ENCODE peak calls at places on chromosome 7, in six cellular contexts. O, K, S, A, C and F are unnamed samples.
A peak's percentile ranks its signal among the peaks of the same experiment; 100 is the strongest.

GRCh38 chr7:36370046-36370445 is 19.6 kb upstream of the ANLN start:
- DNase-seq in C (no peak), O (no peak), S (no peak), K (no peak), A (no peak), F (no peak)

GRCh38 chr7:47937711-47938573 is 10.3 kb downstream of the PKD1L1 start:
- DNase-seq in S (no peak), K (no peak), C (no peak), O (no peak), A (no peak), F (no peak)

GRCh38 chr7:45026984-45027773 is 27.2 kb downstream of the CCM2 start:
- DNase-seq in O (peak; percentile 31), K (no peak), A (no peak), C (no peak), S (no peak), F (no peak)

GRCh38 chr7:20030915-20031362 is 186.2 kb downstream of the MACC1 start:
- DNase-seq in C (no peak), S (peak; percentile 3), O (no peak), K (no peak), A (no peak), F (no peak)

GRCh38 chr7:93238748-93239147 is 6.6 kb downstream of the VPS50 start:
- DNase-seq in O (no peak), K (no peak), A (no peak), S (no peak), C (no peak), F (no peak)

GRCh38 chr7:45181991-45182855 is 24.6 kb downstream of the RAMP3 start:
- DNase-seq in K (no peak), O (no peak), A (no peak), C (no peak), S (no peak), F (no peak)

GRCh38 chr7:80783688-80784327 is 135.0 kb downstream of the SEMA3C start:
- DNase-seq in A (no peak), C (no peak), O (no peak), K (no peak), S (no peak), F (no peak)

GRCh38 chr7:128167316-128167691 is 73.8 kb upstream of the LEP start:
- DNase-seq in C (no peak), K (peak; percentile 50), S (peak; percentile 14), A (no peak), O (no peak), F (no peak)

GRCh38 chr7:22718911-22719420 is 8.0 kb upstream of the IL6 start:
- DNase-seq in C (no peak), K (no peak), O (no peak), S (no peak), A (no peak), F (no peak)

GRCh38 chr7:36475371-36475770 is 85.7 kb downstream of the ANLN start:
- DNase-seq in A (no peak), K (no peak), S (no peak), O (no peak), C (no peak), F (no peak)